ENCODE peak calls at places on chromosomes 4 and X, in ten cellular contexts. M is BJ; S is GM06990; U is activated naive CD4-positive, alpha-beta T cell treated with Interleukin-2 at 50 U/mL for 16 hours; X is fibroblast of the conjunctiva; K is astrocyte of the spinal cord; W is WERI-Rb-1; I is A549; P is HTR-8/SVneo; O is hepatocyte. B is an unnamed sample.

GRCh38 chr4:64718091-64718490 is 308.8 kb upstream of the TECRL start:
- DNase-seq in K (peak), S (no peak), X (no peak), I (no peak), O (peak), U (no peak), P (peak), M (no peak), W (peak), B (peak)

GRCh38 chr4:106529348-106530033 is 160.9 kb upstream of the GIMD1 start:
- DNase-seq in M (no peak), X (no peak), P (no peak), I (no peak), O (no peak), W (no peak), U (no peak), K (peak), S (no peak), B (peak)

GRCh38 chr4:85498068-85498733 is 23.3 kb downstream of the ARHGAP24 start:
- DNase-seq in O (no peak), X (no peak), K (peak), U (no peak), M (peak), P (no peak), S (no peak), I (no peak), W (no peak), B (peak)

GRCh38 chr4:184396570-184397515 is 77.5 kb downstream of the IRF2 start:
- DNase-seq in U (no peak), M (no peak), O (no peak), S (no peak), W (no peak), P (no peak), I (no peak), K (no peak), X (no peak), B (no peak)

GRCh38 chr4:44725861-44726820 is at the start of gene GNPDA2:
- DNase-seq in M (peak), W (peak), X (peak), K (peak), S (peak), I (peak), U (peak), P (peak), O (peak), B (peak)

GRCh38 chrX:11558972-11559371 is 106.7 kb downstream of the ARHGAP6 start:
- DNase-seq in P (no peak), K (no peak), O (peak), I (peak), M (no peak), W (peak), X (no peak), S (no peak), U (peak), B (peak)

GRCh38 chr4:78217557-78217956 is 160.4 kb downstream of the FRAS1 start:
- DNase-seq in U (no peak), P (no peak), K (no peak), W (no peak), M (no peak), O (no peak), I (no peak), X (no peak), S (no peak), B (no peak)

GRCh38 chr4:184287697-184288255 is 70.1 kb upstream of the ENPP6 start:
- DNase-seq in P (no peak), I (no peak), U (no peak), K (peak), X (peak), S (peak), O (peak), W (peak), M (no peak), B (peak)

GRCh38 chr4:113958766-113959540 is 20.5 kb downstream of the ARSJ start:
- DNase-seq in I (peak), K (peak), P (peak), U (no peak), M (peak), W (no peak), O (peak), S (no peak), X (peak), B (peak)

GRCh38 chrX:153981231-153981630 is 8.7 kb downstream of the TMEM187 start:
- DNase-seq in O (no peak), X (no peak), K (no peak), U (no peak), P (no peak), I (no peak), S (no peak), W (no peak), M (no peak), B (no peak)

GRCh38 chr4:84394386-84394785 is 104.7 kb downstream of the NKX6-1 start:
- DNase-seq in K (no peak), M (no peak), U (no peak), W (no peak), I (no peak), O (no peak), X (no peak), P (no peak), S (no peak), B (peak)

GRCh38 chrX:143664302-143664701 is 28.4 kb upstream of the SLITRK4 start:
- DNase-seq in M (no peak), U (no peak), K (peak), P (no peak), X (no peak), O (peak), I (peak), S (no peak), W (no peak), B (peak)

GRCh38 chrX:15790766-15791380 is 589 bp downstream of the ZRSR2 start:
- DNase-seq in S (peak), X (no peak), O (peak), P (no peak), M (no peak), W (no peak), K (no peak), U (no peak), I (no peak), B (no peak)

GRCh38 chrX:36534900-36535299 is 473.3 kb upstream of the FAM47C start:
- DNase-seq in P (no peak), X (no peak), I (no peak), M (no peak), W (no peak), S (no peak), K (no peak), U (no peak), O (no peak), B (no peak)

GRCh38 chrX:49064735-49065134 is 5.9 kb downstream of the CCDC120 start:
- DNase-seq in S (no peak), M (no peak), K (no peak), O (no peak), U (no peak), I (no peak), X (no peak), P (no peak), W (no peak), B (no peak)

GRCh38 chr4:76270776-76271175 is 19.3 kb downstream of the FAM47E start:
- DNase-seq in S (no peak), X (no peak), P (no peak), O (no peak), K (no peak), I (no peak), W (no peak), M (no peak), U (no peak), B (no peak)

B was measured in RPMI7951.